ENCODE peak calls at places on chromosomes 12 and 14, in five cellular contexts. L is lower leg skin, V is GM12891, W is K562, X is ovary. N is an unnamed sample.

GRCh38 chr14:89851031-89851430 is 103.5 kb downstream of the EFCAB11 start:
- DNase-seq in L (no peak), V (no peak), W (no peak), X (no peak), N (no peak)

GRCh38 chr14:22898302-22898894 is 15.4 kb downstream of the REM2 start:
- DNase-seq in L (no peak), V (no peak), W (peak; percentile 24), X (no peak), N (peak; percentile 73)

GRCh38 chr14:75566321-75566720 is 12.1 kb upstream of the FLVCR2 start:
- DNase-seq in L (no peak), V (no peak), W (no peak), X (no peak), N (no peak)

GRCh38 chr14:71701990-71702389 is 230.2 kb upstream of the RGS6 start:
- DNase-seq in L (no peak), V (no peak), W (no peak), X (no peak), N (no peak)

GRCh38 chr12:26246483-26247164 is 51.3 kb downstream of the SSPN start:
- DNase-seq in L (no peak), V (no peak), W (no peak), X (no peak), N (no peak)

GRCh38 chr12:53738834-53739284 is 11.6 kb upstream of the CALCOCO1 start:
- DNase-seq in L (no peak), V (no peak), W (no peak), X (no peak), N (no peak)

GRCh38 chr14:88129306-88130056 is 124.5 kb downstream of the GPR65 start:
- DNase-seq in L (peak; percentile 61), V (no peak), W (no peak), X (no peak), N (no peak)

GRCh38 chr12:72271401-72271740 is 799 bp upstream of the TRHDE start:
- DNase-seq in L (no peak), V (no peak), W (no peak), X (peak; percentile 60), N (peak; percentile 10)

GRCh38 chr12:47717046-47717442 is 8.2 kb downstream of the ENDOU start:
- DNase-seq in L (no peak), V (no peak), W (no peak), X (no peak), N (no peak)

GRCh38 chr14:56514663-56515371 is 64.8 kb upstream of the TMEM260 start:
- DNase-seq in L (no peak), V (no peak), W (peak; percentile 6), X (no peak), N (peak; percentile 21)

GRCh38 chr12:52561880-52562449 is 9.0 kb upstream of the KRT71 start:
- DNase-seq in L (no peak), V (no peak), W (peak; percentile 24), X (no peak), N (no peak)

GRCh38 chr12:5665615-5666014 is 233.7 kb downstream of the NTF3 start:
- DNase-seq in L (no peak), V (no peak), W (no peak), X (no peak), N (no peak)

GRCh38 chr14:95564060-95564459 is 29.2 kb downstream of the GLRX5 start:
- DNase-seq in L (no peak), V (no peak), W (no peak), X (peak; percentile 54), N (no peak)

GRCh38 chr14:41607966-41608663 is 1.4 kb downstream of the LRFN5 start:
- DNase-seq in L (no peak), V (no peak), W (no peak), X (no peak), N (no peak)

GRCh38 chr12:20212658-20213387 is 155.5 kb upstream of the PDE3A start:
- DNase-seq in L (peak; percentile 84), V (no peak), W (no peak), X (peak; percentile 85), N (no peak)

GRCh38 chr12:64943686-64944085 is 119.2 kb downstream of the TBC1D30 start:
- DNase-seq in L (no peak), V (no peak), W (no peak), X (no peak), N (no peak)

GRCh38 chr14:88792572-88793258 is at the start of gene EML5:
- DNase-seq in L (peak; percentile 62), V (peak; percentile 67), W (peak; percentile 69), X (peak; percentile 96), N (peak; percentile 93)

GRCh38 chr12:66049538-66050282 is 80.8 kb downstream of the LLPH start:
- DNase-seq in L (no peak), V (no peak), W (no peak), X (no peak), N (no peak)

GRCh38 chr12:104163631-104164030 is 25.6 kb upstream of the NFYB start:
- DNase-seq in L (no peak), V (no peak), W (no peak), X (no peak), N (no peak)

GRCh38 chr12:5989621-5990020 is 44.6 kb upstream of the ANO2 start:
- DNase-seq in L (no peak), V (no peak), W (no peak), X (no peak), N (no peak)

GRCh38 chr14:59507063-59507751 is 22.9 kb downstream of the JKAMP start:
- DNase-seq in L (no peak), V (peak; percentile 8), W (peak; percentile 55), X (no peak), N (peak; percentile 82)

GRCh38 chr12:94193623-94194022 is 45.2 kb downstream of the PLXNC1 start:
- DNase-seq in L (no peak), V (no peak), W (no peak), X (no peak), N (no peak)

GRCh38 chr12:103268831-103269514 is 226.8 kb downstream of the C12orf42 start:
- DNase-seq in L (no peak), V (no peak), W (no peak), X (no peak), N (no peak)

GRCh38 chr12:26109343-26109841 is 15.4 kb downstream of the BHLHE41 start:
- DNase-seq in L (no peak), V (no peak), W (no peak), X (peak; percentile 41), N (no peak)

GRCh38 chr14:51547260-51547659 is 104.5 kb upstream of the FRMD6 start:
- DNase-seq in L (no peak), V (no peak), W (no peak), X (peak; percentile 46), N (no peak)

GRCh38 chr14:103140316-103141109 is 17.3 kb downstream of the TNFAIP2 start:
- DNase-seq in L (no peak), V (no peak), W (no peak), X (no peak), N (no peak)

GRCh38 chr14:24993631-24994030 is 56.3 kb downstream of the STXBP6 start:
- DNase-seq in L (no peak), V (no peak), W (no peak), X (no peak), N (no peak)

GRCh38 chr14:90419200-90419599 is 22.4 kb downstream of the CALM1 start:
- DNase-seq in L (peak; percentile 64), V (no peak), W (no peak), X (peak; percentile 88), N (no peak)

GRCh38 chr12:109461049-109461845 is 15.9 kb downstream of the KCTD10 start:
- DNase-seq in L (no peak), V (no peak), W (peak; percentile 52), X (no peak), N (no peak)

GRCh38 chr12:26826437-26826836 is 6.6 kb downstream of the ITPR2 start:
- DNase-seq in L (no peak), V (no peak), W (no peak), X (no peak), N (no peak)

GRCh38 chr14:22184157-22185025 is 404.6 kb downstream of the DAD1 start:
- DNase-seq in L (no peak), V (no peak), W (no peak), X (no peak), N (no peak)

GRCh38 chr12:95815635-95816212 is 25.2 kb upstream of the NTN4 start:
- DNase-seq in L (no peak), V (no peak), W (no peak), X (no peak), N (peak; percentile 25)

GRCh38 chr12:82097877-82098276 is 260.3 kb downstream of the CCDC59 start:
- DNase-seq in L (no peak), V (no peak), W (no peak), X (no peak), N (no peak)

GRCh38 chr12:3560295-3560620 is 69.3 kb downstream of the PRMT8 start:
- DNase-seq in L (no peak), V (no peak), W (no peak), X (no peak), N (no peak)

GRCh38 chr14:51658441-51659173 is 6.9 kb downstream of the FRMD6 start:
- DNase-seq in L (no peak), V (no peak), W (no peak), X (no peak), N (no peak)

GRCh38 chr12:116444590-116444943 is 114.6 kb upstream of the MAP1LC3B2 start:
- DNase-seq in L (no peak), V (no peak), W (no peak), X (no peak), N (no peak)
- TF ChIP-seq POLR2A in L (no peak), V (no peak), W (no peak), X (no peak), N (no peak)

GRCh38 chr12:57476162-57476992 is 3.3 kb downstream of the ARHGAP9 start:
- DNase-seq in L (no peak), V (peak; percentile 77), W (no peak), X (no peak), N (peak; percentile 75)
- TF ChIP-seq POLR2A in L (no peak), V (no peak), W (no peak), X (no peak), N (peak; percentile 39)

DNA sequence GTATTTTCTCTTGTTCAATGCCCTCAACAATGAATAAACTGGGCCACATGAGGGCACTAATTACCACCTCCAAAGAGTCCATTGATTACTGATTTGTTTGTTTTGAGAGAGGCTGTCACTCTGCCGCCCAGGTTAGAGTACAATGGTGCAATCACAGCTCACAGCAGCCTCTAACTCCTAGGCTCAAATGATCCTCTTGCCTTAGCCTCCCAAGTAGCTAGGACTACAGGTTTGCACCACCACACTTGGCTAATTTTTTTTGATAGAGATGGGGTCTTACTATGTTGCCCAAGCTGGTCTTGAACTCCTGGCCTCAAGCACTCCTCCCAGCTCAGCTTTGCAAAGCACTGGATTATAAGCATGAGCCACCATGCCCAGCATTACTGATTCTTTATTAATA is 28.3 kb upstream of the SYCP3 start:
- DNase-seq in L (no peak), V (no peak), W (no peak), X (no peak), N (no peak)
- TF ChIP-seq POLR2A in L (no peak), V (no peak), W (no peak), X (no peak), N (no peak)

GRCh38 chr14:65618996-65619395 is 206.5 kb downstream of the FUT8 start:
- DNase-seq in L (no peak), V (no peak), W (no peak), X (no peak), N (no peak)

GRCh38 chr14:65613251-65613650 is 200.7 kb downstream of the FUT8 start:
- DNase-seq in L (no peak), V (no peak), W (no peak), X (no peak), N (no peak)
- TF ChIP-seq POLR2A in L (no peak), V (no peak), W (no peak), X (no peak), N (no peak)